ENCODE peak calls at places on chromosomes 13 and 19, in five cellular contexts. Z, H, N, J and Q are unnamed samples.

GRCh38 chr13:110872034-110872767 is 42.7 kb downstream of the ANKRD10 start:
- DNase-seq in J (no peak), H (no peak), N (no peak), Z (no peak), Q (no peak)

GRCh38 chr19:48990400-48990799 is 2.7 kb downstream of the GYS1 start:
- DNase-seq in N (no peak), H (no peak), J (no peak), Z (no peak), Q (no peak)

GRCh38 chr13:59531571-59532091 is 632.1 kb downstream of the DIAPH3 start:
- DNase-seq in H (no peak), N (peak), Z (peak), J (no peak), Q (peak)

GRCh38 chr19:50008532-50008931 is 16.6 kb downstream of the VRK3 start:
- DNase-seq in H (no peak), N (no peak), Z (no peak), J (no peak), Q (no peak)

GRCh38 chr13:30622551-30622950 is 4.8 kb downstream of the USPL1 start:
- DNase-seq in H (no peak), Z (no peak), J (no peak), N (no peak), Q (no peak)

GRCh38 chr19:34851277-34851804 is 75.4 kb upstream of the ZNF30 start:
- DNase-seq in H (no peak), N (no peak), Z (no peak), J (no peak), Q (no peak)

GRCh38 chr13:23381877-23382276 is 51.6 kb downstream of the SACS start:
- DNase-seq in H (no peak), Z (no peak), J (no peak), N (no peak), Q (no peak)

GRCh38 chr19:900302-901111 is 7.2 kb downstream of the RNU6-9 start:
- DNase-seq in N (no peak), Z (peak), H (no peak), J (no peak), Q (no peak)

GRCh38 chr19:32199501-32200040 is 145.8 kb upstream of the ZNF507 start:
- DNase-seq in J (no peak), Z (no peak), N (no peak), H (no peak), Q (no peak)

GRCh38 chr13:36815069-36815468 is 4.0 kb upstream of the RFXAP start:
- DNase-seq in J (no peak), N (no peak), H (no peak), Z (peak), Q (no peak)